ENCODE peak calls at places on chromosomes 12 and 14, in ten cellular contexts. V, N, F, Y, J, Z, I, M, A and G are unnamed samples.

GRCh38 chr14:104001003-104001402 is 58.7 kb upstream of the RD3L start:
- DNase-seq in F (no peak), Y (no peak), J (no peak), N (peak; percentile 25), I (no peak), V (no peak), A (no peak), Z (no peak), M (no peak), G (peak; percentile 52)

GRCh38 chr12:106773286-106773685 is 1.2 kb upstream of the RIC8B start:
- DNase-seq in J (no peak), A (no peak), Y (peak; percentile 77), N (no peak), M (no peak), Z (no peak), V (no peak), I (no peak), F (no peak), G (no peak)

GRCh38 chr14:89848165-89848564 is 106.4 kb downstream of the EFCAB11 start:
- DNase-seq in Y (no peak), I (no peak), N (no peak), A (no peak), J (no peak), F (no peak), Z (no peak), V (no peak), M (no peak), G (no peak)

GRCh38 chr14:93892923-93893549 is 34.1 kb upstream of the FAM181A start:
- DNase-seq in M (peak; percentile 67), Y (peak; percentile 46), Z (peak; percentile 93), V (peak; percentile 44), F (peak; percentile 33), A (peak; percentile 17), N (peak; percentile 76), I (peak; percentile 72), J (peak; percentile 90), G (peak; percentile 87)

GRCh38 chr12:32277774-32278173 is 121.6 kb upstream of the FGD4 start:
- DNase-seq in J (no peak), M (no peak), F (no peak), A (no peak), N (no peak), V (no peak), Y (no peak), Z (no peak), I (no peak), G (no peak)

GRCh38 chr12:65948320-65949008 is 124.2 kb downstream of the HMGA2 start:
- DNase-seq in F (no peak), J (peak; percentile 89), N (no peak), V (no peak), Z (peak; percentile 64), Y (peak; percentile 99), I (no peak), A (peak; percentile 97), M (no peak), G (no peak)

GRCh38 chr12:67038486-67038885 is 230.7 kb upstream of the CAND1 start:
- DNase-seq in Y (no peak), N (no peak), V (no peak), I (no peak), A (no peak), M (no peak), F (no peak), Z (no peak), J (no peak), G (no peak)

GRCh38 chr14:90742709-90743108 is 73.5 kb downstream of the TTC7B start:
- DNase-seq in A (no peak), M (no peak), I (no peak), Z (no peak), N (no peak), J (peak; percentile 44), F (no peak), Y (no peak), V (no peak), G (peak; percentile 52)

GRCh38 chr12:108839011-108839889 is 18.1 kb downstream of the SSH1 start:
- DNase-seq in F (no peak), A (no peak), J (peak; percentile 93), N (no peak), I (no peak), M (no peak), Y (no peak), Z (no peak), V (no peak), G (peak; percentile 63)

GRCh38 chr14:75198291-75198933 is 22.0 kb upstream of the TMED10 start:
- DNase-seq in F (peak; percentile 26), A (no peak), J (no peak), I (no peak), Y (no peak), V (no peak), Z (peak; percentile 79), M (no peak), N (no peak), G (peak; percentile 16)

GRCh38 chr12:4809449-4810218 is 89.4 kb downstream of the GALNT8 start:
- DNase-seq in I (no peak), Z (peak; percentile 59), F (no peak), J (no peak), N (peak; percentile 33), V (no peak), M (no peak), A (no peak), Y (no peak), G (no peak)

GRCh38 chr14:38731962-38732361 is 371.1 kb downstream of the SEC23A start:
- DNase-seq in Z (no peak), I (no peak), J (no peak), V (no peak), M (no peak), A (no peak), N (no peak), Y (no peak), F (no peak), G (no peak)

GRCh38 chr14:85590784-85591183 is 60.8 kb downstream of the FLRT2 start:
- DNase-seq in Z (no peak), F (no peak), V (no peak), N (no peak), A (no peak), M (no peak), Y (no peak), I (no peak), J (no peak), G (no peak)

GRCh38 chr14:75427482-75428229 is at the start of gene JDP2:
- DNase-seq in Z (peak; percentile 93), A (peak; percentile 66), Y (peak; percentile 79), I (peak; percentile 30), J (peak; percentile 94), V (peak; percentile 19), M (peak; percentile 16), N (peak; percentile 58), F (peak; percentile 16), G (peak; percentile 72)

GRCh38 chr12:107884769-107885694 is 110.5 kb downstream of the ASCL4 start:
- DNase-seq in V (no peak), A (peak; percentile 30), I (peak; percentile 34), J (no peak), Y (peak; percentile 71), Z (peak; percentile 63), M (no peak), N (peak; percentile 71), F (peak; percentile 58), G (peak; percentile 66)

GRCh38 chr14:29749327-29749726 is 178.3 kb downstream of the PRKD1 start:
- DNase-seq in Y (peak; percentile 64), Z (no peak), N (no peak), V (no peak), I (no peak), J (no peak), F (no peak), A (no peak), M (no peak), G (no peak)

GRCh38 chr12:105352940-105353635 is 22.6 kb downstream of the C12orf75 start:
- DNase-seq in J (no peak), N (no peak), A (no peak), Z (no peak), V (no peak), F (no peak), I (no peak), M (no peak), Y (no peak), G (no peak)

GRCh38 chr14:48391661-48392060 is 716.3 kb upstream of the MDGA2 start:
- DNase-seq in Y (no peak), N (no peak), A (no peak), Z (no peak), I (no peak), M (no peak), V (no peak), J (no peak), F (no peak), G (no peak)

GRCh38 chr12:26152507-26153102 is 27.8 kb upstream of the BHLHE41 start:
- DNase-seq in N (no peak), Y (peak; percentile 12), I (no peak), A (no peak), M (no peak), J (no peak), F (no peak), V (no peak), Z (no peak), G (no peak)

GRCh38 chr12:4556730-4557519 is 5.1 kb upstream of the DYRK4 start:
- DNase-seq in I (no peak), A (no peak), Y (no peak), V (no peak), Z (no peak), N (no peak), M (no peak), J (no peak), F (no peak), G (no peak)

GRCh38 chr12:94643585-94643984 is 6.8 kb downstream of the TMCC3 start:
- DNase-seq in A (no peak), V (no peak), F (no peak), M (no peak), J (no peak), N (no peak), I (no peak), Z (no peak), Y (no peak), G (no peak)

GRCh38 chr14:75018684-75019083 is 16.0 kb downstream of the EIF2B2 start:
- DNase-seq in M (no peak), I (no peak), A (no peak), N (no peak), Z (no peak), V (no peak), J (no peak), Y (no peak), F (no peak), G (no peak)

GRCh38 chr14:72907327-72907826 is 13.5 kb upstream of the DPF3 start:
- DNase-seq in N (no peak), A (no peak), F (no peak), I (no peak), Y (no peak), J (no peak), Z (no peak), V (no peak), M (no peak), G (no peak)

GRCh38 chr14:93044601-93045000 is 71.1 kb downstream of the ITPK1 start:
- DNase-seq in Z (no peak), A (no peak), N (no peak), M (no peak), V (no peak), I (no peak), F (no peak), Y (no peak), J (no peak), G (no peak)

GRCh38 chr12:42237052-42237852 is 796 bp downstream of the YAF2 start:
- DNase-seq in Y (peak; percentile 92), M (peak; percentile 56), A (peak; percentile 53), N (peak; percentile 81), V (peak; percentile 56), I (peak; percentile 44), J (peak; percentile 89), Z (peak; percentile 84), F (peak; percentile 72), G (peak; percentile 88)

GRCh38 chr14:96268426-96269358 is 12.7 kb downstream of the BDKRB1 start:
- DNase-seq in Z (no peak), N (no peak), I (no peak), M (no peak), A (peak; percentile 88), V (no peak), J (peak; percentile 84), F (no peak), Y (peak; percentile 82), G (peak; percentile 62)

GRCh38 chr12:53413485-53414215 is 10.0 kb upstream of the AMHR2 start:
- DNase-seq in V (no peak), N (no peak), I (no peak), F (no peak), Z (no peak), A (no peak), M (no peak), J (no peak), Y (no peak), G (no peak)

GRCh38 chr12:52351196-52352059 is 15.9 kb downstream of the KRT85 start:
- DNase-seq in Y (no peak), N (peak; percentile 69), A (no peak), F (no peak), M (peak; percentile 38), Z (no peak), J (peak; percentile 54), I (no peak), V (peak; percentile 9), G (no peak)